ENCODE peak calls at places on chromosomes 12 and 14, in four cellular contexts. I, Z, G and D are unnamed samples.

GRCh38 chr14:104184911-104185499 is 46.6 kb downstream of the KIF26A start:
- DNase-seq in Z (no peak), I (no peak), G (no peak), D (no peak)

GRCh38 chr12:64347630-64348029 is 42.9 kb downstream of the C12orf56 start:
- DNase-seq in I (no peak), Z (no peak), G (no peak), D (no peak)

GRCh38 chr14:20697273-20698017 is 8.9 kb downstream of the ANG start:
- DNase-seq in I (peak), Z (peak), G (no peak), D (peak)

GRCh38 chr14:99069946-99070345 is 202.1 kb downstream of the BCL11B start:
- DNase-seq in Z (no peak), I (no peak), G (no peak), D (no peak)

GRCh38 chr12:113075137-113075683 is 18.7 kb downstream of the DTX1 start:
- DNase-seq in Z (no peak), I (no peak), G (no peak), D (no peak)

GRCh38 chr14:42222924-42223471 is 616.3 kb downstream of the LRFN5 start:
- DNase-seq in Z (no peak), G (peak), I (no peak), D (no peak)

GRCh38 chr12:30753761-30754382 is 879 bp downstream of the CAPRIN2 start:
- DNase-seq in G (no peak), Z (no peak), I (no peak), D (no peak)

GRCh38 chr14:26170885-26171284 is 426.9 kb downstream of the NOVA1 start:
- DNase-seq in G (no peak), Z (no peak), I (no peak), D (no peak)

GRCh38 chr12:98449601-98450000 is 65.8 kb upstream of the TMPO start:
- DNase-seq in I (no peak), G (no peak), Z (no peak), D (no peak)

GRCh38 chr12:109458771-109459208 is 18.3 kb downstream of the KCTD10 start:
- DNase-seq in Z (no peak), I (no peak), G (no peak), D (no peak)